ENCODE peak calls at places on chromosome 9, in ten cellular contexts. One of them, this sample, is unnamed.

GRCh38 chr9:35051069-35051967 is 21.1 kb downstream of the VCP start:
- DNase-seq in CD4-positive, alpha-beta T cell: peak
- DNase-seq in activated CD4-positive, alpha-beta T cell treated with anti-CD3 and anti-CD28 coated beads for 48 hours: peak
- DNase-seq in endothelial cell: peak
- DNase-seq in fibroblast of gingiva: peak
- DNase-seq in NCI-H526 treated with DMSO at 0.1 percent for 48 hours: no peak
- DNase-seq in NCI-H1694 treated with DMSO at 0.1 percent for 48 hours: peak
- DNase-seq in A549: peak
- DNase-seq in amygdala: no peak
- DNase-seq in astrocyte: no peak
- DNase-seq in this sample: no peak

GRCh38 chr9:126722922-126723806 is 81.7 kb upstream of the ZBTB43 start:
- DNase-seq in CD4-positive, alpha-beta T cell: peak
- DNase-seq in activated CD4-positive, alpha-beta T cell treated with anti-CD3 and anti-CD28 coated beads for 48 hours: peak
- DNase-seq in endothelial cell: peak
- DNase-seq in fibroblast of gingiva: no peak
- DNase-seq in NCI-H526 treated with DMSO at 0.1 percent for 48 hours: no peak
- DNase-seq in NCI-H1694 treated with DMSO at 0.1 percent for 48 hours: no peak
- DNase-seq in A549: no peak
- DNase-seq in amygdala: peak
- DNase-seq in astrocyte: no peak
- DNase-seq in this sample: no peak

GRCh38 chr9:19174127-19174921 is 47.0 kb upstream of the PLIN2 start:
- DNase-seq in CD4-positive, alpha-beta T cell: peak
- DNase-seq in activated CD4-positive, alpha-beta T cell treated with anti-CD3 and anti-CD28 coated beads for 48 hours: peak
- DNase-seq in endothelial cell: peak
- DNase-seq in fibroblast of gingiva: peak
- DNase-seq in NCI-H526 treated with DMSO at 0.1 percent for 48 hours: peak
- DNase-seq in NCI-H1694 treated with DMSO at 0.1 percent for 48 hours: peak
- DNase-seq in A549: peak
- DNase-seq in amygdala: peak
- DNase-seq in astrocyte: peak
- DNase-seq in this sample: peak

GRCh38 chr9:88777498-88778312 is 213.6 kb upstream of the S1PR3 start:
- DNase-seq in CD4-positive, alpha-beta T cell: no peak
- DNase-seq in activated CD4-positive, alpha-beta T cell treated with anti-CD3 and anti-CD28 coated beads for 48 hours: no peak
- DNase-seq in endothelial cell: peak
- DNase-seq in fibroblast of gingiva: no peak
- DNase-seq in NCI-H526 treated with DMSO at 0.1 percent for 48 hours: no peak
- DNase-seq in NCI-H1694 treated with DMSO at 0.1 percent for 48 hours: no peak
- DNase-seq in A549: no peak
- DNase-seq in amygdala: no peak
- DNase-seq in astrocyte: peak
- DNase-seq in this sample: no peak

GRCh38 chr9:126173929-126174328 is 152.7 kb upstream of the MVB12B start:
- DNase-seq in CD4-positive, alpha-beta T cell: no peak
- DNase-seq in activated CD4-positive, alpha-beta T cell treated with anti-CD3 and anti-CD28 coated beads for 48 hours: no peak
- DNase-seq in endothelial cell: no peak
- DNase-seq in fibroblast of gingiva: no peak
- DNase-seq in NCI-H526 treated with DMSO at 0.1 percent for 48 hours: no peak
- DNase-seq in NCI-H1694 treated with DMSO at 0.1 percent for 48 hours: no peak
- DNase-seq in A549: no peak
- DNase-seq in amygdala: no peak
- DNase-seq in astrocyte: no peak
- DNase-seq in this sample: no peak

GRCh38 chr9:121823451-121824169 is 172.2 kb downstream of the DAB2IP start:
- DNase-seq in CD4-positive, alpha-beta T cell: no peak
- DNase-seq in activated CD4-positive, alpha-beta T cell treated with anti-CD3 and anti-CD28 coated beads for 48 hours: no peak
- DNase-seq in endothelial cell: no peak
- DNase-seq in fibroblast of gingiva: no peak
- DNase-seq in NCI-H526 treated with DMSO at 0.1 percent for 48 hours: no peak
- DNase-seq in NCI-H1694 treated with DMSO at 0.1 percent for 48 hours: no peak
- DNase-seq in A549: no peak
- DNase-seq in amygdala: no peak
- DNase-seq in astrocyte: no peak
- DNase-seq in this sample: no peak

GRCh38 chr9:114235113-114235589 is 79.8 kb downstream of the COL27A1 start:
- DNase-seq in CD4-positive, alpha-beta T cell: no peak
- DNase-seq in activated CD4-positive, alpha-beta T cell treated with anti-CD3 and anti-CD28 coated beads for 48 hours: peak
- DNase-seq in endothelial cell: no peak
- DNase-seq in fibroblast of gingiva: no peak
- DNase-seq in NCI-H526 treated with DMSO at 0.1 percent for 48 hours: no peak
- DNase-seq in NCI-H1694 treated with DMSO at 0.1 percent for 48 hours: no peak
- DNase-seq in A549: no peak
- DNase-seq in amygdala: no peak
- DNase-seq in astrocyte: no peak
- DNase-seq in this sample: no peak

GRCh38 chr9:91376239-91376638 is 14.5 kb upstream of the AUH start:
- DNase-seq in CD4-positive, alpha-beta T cell: no peak
- DNase-seq in activated CD4-positive, alpha-beta T cell treated with anti-CD3 and anti-CD28 coated beads for 48 hours: no peak
- DNase-seq in endothelial cell: no peak
- DNase-seq in fibroblast of gingiva: peak
- DNase-seq in NCI-H526 treated with DMSO at 0.1 percent for 48 hours: no peak
- DNase-seq in NCI-H1694 treated with DMSO at 0.1 percent for 48 hours: no peak
- DNase-seq in A549: no peak
- DNase-seq in amygdala: no peak
- DNase-seq in astrocyte: peak
- DNase-seq in this sample: no peak

GRCh38 chr9:95082401-95083084 is 235.0 kb downstream of the FANCC start:
- DNase-seq in CD4-positive, alpha-beta T cell: no peak
- DNase-seq in activated CD4-positive, alpha-beta T cell treated with anti-CD3 and anti-CD28 coated beads for 48 hours: no peak
- DNase-seq in endothelial cell: no peak
- DNase-seq in fibroblast of gingiva: no peak
- DNase-seq in NCI-H526 treated with DMSO at 0.1 percent for 48 hours: no peak
- DNase-seq in NCI-H1694 treated with DMSO at 0.1 percent for 48 hours: no peak
- DNase-seq in A549: no peak
- DNase-seq in amygdala: no peak
- DNase-seq in astrocyte: no peak
- DNase-seq in this sample: no peak

GRCh38 chr9:84394036-84394435 is 53.5 kb upstream of the SLC28A3 start:
- DNase-seq in CD4-positive, alpha-beta T cell: no peak
- DNase-seq in activated CD4-positive, alpha-beta T cell treated with anti-CD3 and anti-CD28 coated beads for 48 hours: no peak
- DNase-seq in endothelial cell: no peak
- DNase-seq in fibroblast of gingiva: no peak
- DNase-seq in NCI-H526 treated with DMSO at 0.1 percent for 48 hours: no peak
- DNase-seq in NCI-H1694 treated with DMSO at 0.1 percent for 48 hours: no peak
- DNase-seq in A549: no peak
- DNase-seq in amygdala: no peak
- DNase-seq in astrocyte: no peak
- DNase-seq in this sample: no peak

This sample was measured in BJ.